ENCODE peak calls at places on chromosomes 13 and 19, in nine cellular contexts. One of them, this sample, is unnamed.
A peak's percentile ranks its signal among the peaks of the same experiment; 100 is the strongest.

GRCh38 chr13:51769455-51770127 is 34.4 kb downstream of the DHRS12 start:
- DNase-seq in HFFc6: no peak
- DNase-seq in progenitor cell of endocrine pancreas: no peak
- DNase-seq in fibroblast of pulmonary artery: peak; percentile 22
- DNase-seq in GM20000: no peak
- DNase-seq in DND-41: no peak
- DNase-seq in astrocyte of the cerebellum: no peak
- DNase-seq in bronchial epithelial cell: no peak
- DNase-seq in GM12878: no peak
- DNase-seq in this sample: peak; percentile 52

GRCh38 chr19:58380037-58380735 is 644 bp downstream of the ZNF837 start:
- DNase-seq in GM12878: no peak
- DNase-seq in DND-41: no peak
- DNase-seq in progenitor cell of endocrine pancreas: no peak
- DNase-seq in astrocyte of the cerebellum: no peak
- DNase-seq in GM20000: no peak
- DNase-seq in HFFc6: no peak
- DNase-seq in fibroblast of pulmonary artery: no peak
- DNase-seq in bronchial epithelial cell: no peak
- DNase-seq in this sample: peak; percentile 14

GRCh38 chr13:46211116-46211515 is 612 bp upstream of the LRRC63 start:
- DNase-seq in progenitor cell of endocrine pancreas: no peak
- DNase-seq in GM20000: peak; percentile 44
- DNase-seq in DND-41: peak; percentile 45
- DNase-seq in bronchial epithelial cell: no peak
- DNase-seq in GM12878: no peak
- DNase-seq in HFFc6: no peak
- DNase-seq in astrocyte of the cerebellum: no peak
- DNase-seq in fibroblast of pulmonary artery: no peak
- DNase-seq in this sample: no peak

GRCh38 chr19:35468637-35469036 is 20.6 kb downstream of the FFAR2 start:
- DNase-seq in bronchial epithelial cell: peak; percentile 39
- DNase-seq in HFFc6: peak; percentile 48
- DNase-seq in GM12878: peak; percentile 82
- DNase-seq in progenitor cell of endocrine pancreas: no peak
- DNase-seq in fibroblast of pulmonary artery: peak; percentile 46
- DNase-seq in GM20000: peak; percentile 74
- DNase-seq in astrocyte of the cerebellum: no peak
- DNase-seq in DND-41: peak; percentile 49
- DNase-seq in this sample: peak; percentile 33

GRCh38 chr13:19781526-19781925 is 1.2 kb downstream of the PSPC1 start:
- DNase-seq in fibroblast of pulmonary artery: peak; percentile 7
- DNase-seq in progenitor cell of endocrine pancreas: no peak
- DNase-seq in bronchial epithelial cell: no peak
- DNase-seq in astrocyte of the cerebellum: no peak
- DNase-seq in HFFc6: no peak
- DNase-seq in GM20000: peak; percentile 14
- DNase-seq in DND-41: peak; percentile 12
- DNase-seq in GM12878: no peak
- DNase-seq in this sample: no peak

GRCh38 chr13:77325371-77325941 is 1.4 kb downstream of the MYCBP2 start:
- DNase-seq in HFFc6: no peak
- DNase-seq in DND-41: peak; percentile 33
- DNase-seq in GM12878: no peak
- DNase-seq in astrocyte of the cerebellum: no peak
- DNase-seq in bronchial epithelial cell: peak; percentile 79
- DNase-seq in GM20000: peak; percentile 50
- DNase-seq in fibroblast of pulmonary artery: no peak
- DNase-seq in progenitor cell of endocrine pancreas: no peak
- DNase-seq in this sample: no peak

GRCh38 chr13:40941581-40941980 is 77.5 kb downstream of the ELF1 start:
- DNase-seq in astrocyte of the cerebellum: no peak
- DNase-seq in GM12878: no peak
- DNase-seq in fibroblast of pulmonary artery: no peak
- DNase-seq in DND-41: no peak
- DNase-seq in progenitor cell of endocrine pancreas: no peak
- DNase-seq in HFFc6: no peak
- DNase-seq in GM20000: no peak
- DNase-seq in bronchial epithelial cell: no peak
- DNase-seq in this sample: no peak

GRCh38 chr19:43595605-43595998 is 332 bp downstream of the IRGQ start:
- DNase-seq in bronchial epithelial cell: no peak
- DNase-seq in DND-41: no peak
- DNase-seq in fibroblast of pulmonary artery: no peak
- DNase-seq in progenitor cell of endocrine pancreas: no peak
- DNase-seq in GM20000: no peak
- DNase-seq in HFFc6: peak; percentile 13
- DNase-seq in GM12878: no peak
- DNase-seq in astrocyte of the cerebellum: no peak
- DNase-seq in this sample: no peak

GRCh38 chr19:30555788-30556110 is 183.6 kb downstream of the ZNF536 start:
- DNase-seq in progenitor cell of endocrine pancreas: no peak
- DNase-seq in bronchial epithelial cell: no peak
- DNase-seq in GM12878: no peak
- DNase-seq in fibroblast of pulmonary artery: no peak
- DNase-seq in HFFc6: no peak
- DNase-seq in astrocyte of the cerebellum: no peak
- DNase-seq in GM20000: no peak
- DNase-seq in DND-41: no peak
- DNase-seq in this sample: no peak

GRCh38 chr19:30557927-30558557 is 185.9 kb downstream of the ZNF536 start:
- DNase-seq in HFFc6: no peak
- DNase-seq in DND-41: no peak
- DNase-seq in astrocyte of the cerebellum: no peak
- DNase-seq in GM12878: no peak
- DNase-seq in bronchial epithelial cell: no peak
- DNase-seq in progenitor cell of endocrine pancreas: no peak
- DNase-seq in GM20000: no peak
- DNase-seq in fibroblast of pulmonary artery: no peak
- DNase-seq in this sample: no peak

GRCh38 chr19:30557212-30557611 is 185.0 kb downstream of the ZNF536 start:
- DNase-seq in bronchial epithelial cell: peak; percentile 4
- DNase-seq in fibroblast of pulmonary artery: no peak
- DNase-seq in HFFc6: no peak
- DNase-seq in progenitor cell of endocrine pancreas: no peak
- DNase-seq in GM12878: no peak
- DNase-seq in astrocyte of the cerebellum: no peak
- DNase-seq in DND-41: no peak
- DNase-seq in GM20000: no peak
- DNase-seq in this sample: no peak

GRCh38 chr19:30555075-30555787 is 183.0 kb downstream of the ZNF536 start:
- DNase-seq in fibroblast of pulmonary artery: no peak
- DNase-seq in GM12878: no peak
- DNase-seq in progenitor cell of endocrine pancreas: no peak
- DNase-seq in bronchial epithelial cell: no peak
- DNase-seq in GM20000: no peak
- DNase-seq in astrocyte of the cerebellum: no peak
- DNase-seq in HFFc6: no peak
- DNase-seq in DND-41: no peak
- DNase-seq in this sample: no peak

GRCh38 chr19:30556230-30556711 is 184.1 kb downstream of the ZNF536 start:
- DNase-seq in DND-41: no peak
- DNase-seq in bronchial epithelial cell: no peak
- DNase-seq in astrocyte of the cerebellum: no peak
- DNase-seq in GM12878: no peak
- DNase-seq in HFFc6: no peak
- DNase-seq in fibroblast of pulmonary artery: no peak
- DNase-seq in GM20000: no peak
- DNase-seq in progenitor cell of endocrine pancreas: no peak
- DNase-seq in this sample: no peak
- TF ChIP-seq CTCF in DND-41: no peak
- TF ChIP-seq CTCF in bronchial epithelial cell: no peak
- TF ChIP-seq CTCF in astrocyte of the cerebellum: no peak
- TF ChIP-seq CTCF in GM12878: no peak
- TF ChIP-seq CTCF in HFFc6: no peak
- TF ChIP-seq CTCF in fibroblast of pulmonary artery: no peak
- TF ChIP-seq CTCF in GM20000: no peak
- TF ChIP-seq CTCF in progenitor cell of endocrine pancreas: peak; percentile 28
- TF ChIP-seq CTCF in this sample: no peak

DNA sequence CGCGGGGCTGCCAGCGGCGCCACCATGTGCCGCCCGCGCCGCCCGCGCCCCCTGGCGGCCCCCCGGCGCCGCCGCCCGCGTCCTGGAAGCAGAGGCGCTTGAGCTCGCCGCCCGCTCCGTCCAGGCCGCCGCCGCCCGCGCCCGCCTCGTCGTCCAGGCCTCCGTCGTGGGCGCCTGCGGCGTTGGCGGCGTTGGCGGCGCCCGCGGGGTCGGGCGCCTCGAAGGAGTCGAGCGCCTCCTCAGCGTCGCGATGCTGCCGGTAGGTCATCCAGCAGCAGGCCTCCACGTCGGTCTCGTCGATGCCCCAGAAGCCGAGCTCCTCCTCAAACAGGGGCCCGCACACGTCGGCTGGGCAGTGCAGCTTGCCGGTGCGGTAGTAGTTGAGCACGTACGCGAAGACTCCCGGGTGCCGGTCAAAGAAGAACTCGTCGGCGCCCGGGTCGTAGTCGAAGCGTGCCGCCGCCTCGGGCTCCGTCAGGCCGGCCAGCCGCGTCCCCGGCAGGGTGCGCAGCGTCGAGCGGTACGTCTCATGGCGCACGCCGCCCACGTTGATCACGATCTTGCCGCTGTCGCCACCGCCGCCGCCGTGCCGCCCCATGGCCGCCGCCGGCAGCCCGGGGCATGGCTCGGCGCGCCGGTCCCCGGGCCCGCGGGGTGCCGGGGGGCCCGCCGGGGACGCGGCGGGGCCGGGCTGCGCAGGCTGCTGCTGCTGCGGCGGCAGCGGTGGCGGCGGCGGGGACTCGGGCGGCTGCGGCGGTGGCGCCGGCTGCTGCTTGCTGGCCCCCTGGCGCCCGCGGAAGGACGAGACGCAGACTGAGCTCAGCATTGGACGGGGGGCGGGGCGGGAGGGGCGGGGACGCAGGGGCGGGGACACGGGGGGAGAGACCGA is 676 bp downstream of the KCNC3 start:
- DNase-seq in bronchial epithelial cell: no peak
- DNase-seq in DND-41: no peak
- DNase-seq in astrocyte of the cerebellum: no peak
- DNase-seq in GM12878: no peak
- DNase-seq in HFFc6: no peak
- DNase-seq in progenitor cell of endocrine pancreas: no peak
- DNase-seq in fibroblast of pulmonary artery: no peak
- DNase-seq in GM20000: peak; percentile 68
- DNase-seq in this sample: no peak
- TF ChIP-seq CTCF in bronchial epithelial cell: no peak
- TF ChIP-seq CTCF in DND-41: no peak
- TF ChIP-seq CTCF in astrocyte of the cerebellum: no peak
- TF ChIP-seq CTCF in GM12878: peak; percentile 34
- TF ChIP-seq CTCF in HFFc6: no peak
- TF ChIP-seq CTCF in progenitor cell of endocrine pancreas: peak; percentile 28
- TF ChIP-seq CTCF in fibroblast of pulmonary artery: no peak
- TF ChIP-seq CTCF in GM20000: peak; percentile 67
- TF ChIP-seq CTCF in this sample: no peak

DNA sequence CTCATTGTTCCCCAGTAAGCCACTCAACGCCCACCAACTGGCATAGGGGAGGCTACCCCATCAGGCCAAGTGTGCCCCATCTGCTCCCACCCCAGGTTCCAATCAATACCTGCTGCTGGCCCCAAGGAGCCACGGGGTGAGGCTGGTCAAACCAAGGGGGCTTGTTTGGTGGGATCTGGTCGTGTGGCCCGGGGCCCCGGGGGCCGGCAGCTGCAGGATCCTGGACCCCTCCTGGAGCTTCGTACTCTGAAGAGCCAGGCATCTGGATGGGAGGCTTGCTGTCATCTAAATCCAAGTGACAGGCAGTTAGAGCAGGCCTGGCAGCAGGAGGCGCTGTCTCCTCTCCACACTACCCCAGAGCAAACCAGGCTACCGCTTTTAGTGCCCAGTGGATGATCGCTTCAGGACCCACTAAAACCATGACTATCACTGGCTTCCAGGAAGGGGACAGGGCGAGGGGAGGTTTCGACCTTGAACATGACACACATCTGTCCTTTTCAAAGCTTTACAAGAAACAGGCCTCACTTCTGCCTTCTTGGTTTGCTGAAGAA is 14.2 kb downstream of the CHERP start:
- DNase-seq in HFFc6: no peak
- DNase-seq in bronchial epithelial cell: no peak
- DNase-seq in DND-41: peak; percentile 43
- DNase-seq in progenitor cell of endocrine pancreas: no peak
- DNase-seq in GM12878: no peak
- DNase-seq in astrocyte of the cerebellum: no peak
- DNase-seq in fibroblast of pulmonary artery: peak; percentile 27
- DNase-seq in GM20000: peak; percentile 69
- DNase-seq in this sample: peak; percentile 32
- TF ChIP-seq CTCF in HFFc6: peak; percentile 64
- TF ChIP-seq CTCF in bronchial epithelial cell: peak; percentile 53
- TF ChIP-seq CTCF in DND-41: peak; percentile 69
- TF ChIP-seq CTCF in progenitor cell of endocrine pancreas: peak; percentile 31
- TF ChIP-seq CTCF in GM12878: peak; percentile 61
- TF ChIP-seq CTCF in astrocyte of the cerebellum: peak; percentile 38
- TF ChIP-seq CTCF in fibroblast of pulmonary artery: peak; percentile 44
- TF ChIP-seq CTCF in GM20000: peak; percentile 37
- TF ChIP-seq CTCF in this sample: peak; percentile 38

DNA sequence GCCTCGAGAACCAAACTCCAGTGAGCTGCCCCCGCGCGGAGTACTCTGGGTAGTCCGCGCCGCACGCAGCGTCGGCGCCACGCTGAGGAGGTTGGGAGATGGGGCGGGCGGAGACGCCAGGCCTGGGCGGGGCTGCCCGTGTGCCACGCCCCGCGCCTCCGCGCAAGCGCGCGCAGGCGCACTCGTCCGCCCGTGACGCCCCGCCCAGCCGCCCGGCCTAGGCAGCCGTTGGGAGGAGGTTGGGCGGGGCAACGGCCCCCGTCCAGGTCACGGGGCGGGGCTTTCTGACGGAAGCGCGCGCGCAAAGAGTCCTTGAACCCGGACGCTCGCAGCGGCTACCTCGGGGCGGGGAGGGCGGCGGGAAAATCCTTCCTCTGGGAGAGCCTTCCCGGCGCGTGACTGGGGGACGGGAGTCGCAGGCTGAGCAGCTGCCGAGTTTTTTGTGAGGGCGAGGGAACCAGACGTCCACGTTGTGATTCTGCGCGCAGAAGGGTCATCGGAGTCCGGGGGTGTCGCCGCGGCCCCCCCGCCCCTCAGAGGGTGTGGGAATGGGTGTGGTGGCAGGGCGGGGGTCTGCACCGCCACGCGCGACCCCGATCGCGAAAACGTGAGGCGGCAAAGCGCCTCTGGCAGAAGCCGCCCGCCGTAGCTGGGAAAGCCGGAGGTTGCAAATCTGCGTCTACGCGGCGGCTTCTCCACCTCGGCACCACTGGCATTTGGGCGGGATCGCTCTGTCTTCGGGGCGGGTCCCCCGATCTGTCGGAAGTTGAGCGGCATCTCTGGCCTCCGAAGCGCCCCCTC is at the start of gene MED26:
- DNase-seq in progenitor cell of endocrine pancreas: peak; percentile 95
- DNase-seq in bronchial epithelial cell: peak; percentile 76
- DNase-seq in fibroblast of pulmonary artery: peak; percentile 93
- DNase-seq in DND-41: peak; percentile 96
- DNase-seq in GM20000: peak; percentile 99
- DNase-seq in GM12878: peak; percentile 53
- DNase-seq in HFFc6: peak; percentile 90
- DNase-seq in astrocyte of the cerebellum: peak; percentile 71
- DNase-seq in this sample: peak; percentile 89
- TF ChIP-seq CTCF in progenitor cell of endocrine pancreas: no peak
- TF ChIP-seq CTCF in bronchial epithelial cell: peak; percentile 16
- TF ChIP-seq CTCF in fibroblast of pulmonary artery: no peak
- TF ChIP-seq CTCF in DND-41: peak; percentile 29
- TF ChIP-seq CTCF in GM20000: no peak
- TF ChIP-seq CTCF in GM12878: peak; percentile 3
- TF ChIP-seq CTCF in HFFc6: peak; percentile 26
- TF ChIP-seq CTCF in astrocyte of the cerebellum: no peak
- TF ChIP-seq CTCF in this sample: no peak

This sample was measured in fibroblast of mammary gland.